ENCODE peak calls at places on chromosome 5, in seven cellular contexts. X is uterus, S is fibroblast of lung, M is astrocyte, Z is endothelial cell, V is esophagus squamous epithelium, I is thyroid gland. G is an unnamed sample.

GRCh38 chr5:154221371-154221896 is 30.9 kb downstream of the GALNT10 start:
- DNase-seq in X (no peak), S (peak), M (peak), Z (no peak), V (no peak), I (peak), G (peak)

GRCh38 chr5:165232187-165232586 is 1726.8 kb downstream of the MAT2B start:
- DNase-seq in X (no peak), S (no peak), M (no peak), Z (no peak), V (no peak), I (no peak), G (no peak)

GRCh38 chr5:135012033-135012588 is 21.9 kb downstream of the PITX1 start:
- DNase-seq in X (no peak), S (no peak), M (no peak), Z (no peak), V (no peak), I (no peak), G (no peak)

GRCh38 chr5:43926923-43927322 is 323.9 kb downstream of the NNT start:
- DNase-seq in X (no peak), S (no peak), M (no peak), Z (no peak), V (no peak), I (no peak), G (no peak)

GRCh38 chr5:147667363-147667762 is 115.2 kb downstream of the JAKMIP2 start:
- DNase-seq in X (no peak), S (no peak), M (no peak), Z (no peak), V (no peak), I (no peak), G (no peak)

GRCh38 chr5:178353461-178353860 is 120.9 kb upstream of the PHYKPL start:
- DNase-seq in X (no peak), S (no peak), M (no peak), Z (no peak), V (no peak), I (no peak), G (no peak)

GRCh38 chr5:150000990-150001659 is 586 bp downstream of the HMGXB3 start:
- DNase-seq in X (no peak), S (peak), M (peak), Z (peak), V (no peak), I (peak), G (peak)

GRCh38 chr5:151587796-151588606 is 3.1 kb downstream of the FAT2 start:
- DNase-seq in X (no peak), S (no peak), M (no peak), Z (no peak), V (no peak), I (no peak), G (no peak)

GRCh38 chr5:219492-219891 is 1.4 kb downstream of the SDHA start:
- DNase-seq in X (no peak), S (peak), M (peak), Z (no peak), V (no peak), I (no peak), G (no peak)

GRCh38 chr5:131983244-131983771 is 28.1 kb downstream of the ACSL6 start:
- DNase-seq in X (no peak), S (no peak), M (peak), Z (no peak), V (no peak), I (no peak), G (no peak)

GRCh38 chr5:111170279-111170678 is 53.9 kb upstream of the CAMK4 start:
- DNase-seq in X (no peak), S (no peak), M (no peak), Z (no peak), V (no peak), I (no peak), G (no peak)

GRCh38 chr5:111167551-111167950 is 56.6 kb upstream of the CAMK4 start:
- DNase-seq in X (no peak), S (no peak), M (no peak), Z (no peak), V (no peak), I (no peak), G (no peak)

GRCh38 chr5:111172504-111172903 is 51.7 kb upstream of the CAMK4 start:
- DNase-seq in X (no peak), S (no peak), M (no peak), Z (no peak), V (no peak), I (no peak), G (no peak)

GRCh38 chr5:111168608-111169007 is 55.6 kb upstream of the CAMK4 start:
- DNase-seq in X (no peak), S (no peak), M (no peak), Z (no peak), V (no peak), I (no peak), G (no peak)

GRCh38 chr5:111169269-111169668 is 54.9 kb upstream of the CAMK4 start:
- DNase-seq in X (no peak), S (no peak), M (no peak), Z (no peak), V (no peak), I (no peak), G (no peak)
- TF ChIP-seq CTCF in X (no peak), S (no peak), M (no peak), Z (no peak), V (no peak), I (no peak), G (no peak)

GRCh38 chr5:141338538-141339306 is at the start of gene PCDHGA2:
- DNase-seq in X (no peak), S (peak), M (peak), Z (no peak), V (no peak), I (no peak), G (peak)
- TF ChIP-seq CTCF in X (no peak), S (peak), M (peak), Z (no peak), V (peak), I (no peak), G (peak)

GRCh38 chr5:107796797-107797196 is 126.1 kb upstream of the EFNA5 start:
- DNase-seq in X (no peak), S (no peak), M (no peak), Z (no peak), V (no peak), I (no peak), G (peak)
- TF ChIP-seq CTCF in X (no peak), S (no peak), M (peak), Z (no peak), V (no peak), I (no peak), G (peak)

DNA sequence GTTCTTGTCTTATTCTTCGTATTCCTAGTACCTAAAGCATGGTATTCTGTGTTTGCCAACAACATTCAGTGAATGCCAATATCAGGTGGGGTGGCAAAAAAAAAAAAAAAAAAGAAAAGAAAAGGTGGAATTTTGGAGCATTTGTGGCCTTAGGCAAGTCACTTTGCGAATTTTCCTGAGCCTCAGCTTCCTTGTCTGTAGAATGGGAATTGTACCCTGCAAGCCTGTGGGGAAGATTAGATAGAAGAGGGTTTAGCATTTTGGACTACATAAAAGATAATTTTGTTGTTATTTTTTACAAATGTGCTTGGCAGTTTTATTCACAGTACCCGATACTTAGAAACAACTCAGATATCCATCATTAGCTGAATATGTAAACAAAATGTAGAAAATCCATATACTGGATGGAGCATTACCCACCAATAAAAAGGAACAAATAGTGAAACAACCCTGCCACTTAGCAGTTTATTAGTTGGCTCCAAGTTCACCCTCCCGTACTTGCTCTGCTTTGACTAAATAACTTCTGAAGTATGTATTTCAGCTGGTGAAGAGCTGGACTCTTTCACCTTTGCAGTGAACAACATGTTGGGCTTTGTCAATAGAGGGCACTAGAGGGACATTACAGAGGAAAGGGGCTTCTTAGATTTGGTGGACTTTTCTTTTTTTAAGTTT is 13.6 kb downstream of the UBE2D2 start:
- DNase-seq in X (no peak), S (peak), M (peak), Z (peak), V (no peak), I (no peak), G (peak)
- TF ChIP-seq CTCF in X (peak), S (peak), M (peak), Z (no peak), V (peak), I (peak), G (peak)

GRCh38 chr5:95181650-95182049 is 103.2 kb downstream of the MCTP1 start:
- DNase-seq in X (no peak), S (no peak), M (no peak), Z (no peak), V (no peak), I (no peak), G (no peak)
- TF ChIP-seq CTCF in X (no peak), S (no peak), M (no peak), Z (no peak), V (no peak), I (no peak), G (no peak)

GRCh38 chr5:55541056-55541635 is 6.4 kb upstream of the PLPP1 start:
- DNase-seq in X (no peak), S (no peak), M (no peak), Z (no peak), V (no peak), I (no peak), G (no peak)
- TF ChIP-seq CTCF in X (no peak), S (no peak), M (no peak), Z (no peak), V (no peak), I (no peak), G (no peak)

G was measured in cardiac fibroblast.